ENCODE peak calls at places on chromosomes 11 and 22, in five cellular contexts. O is activated naive CD8-positive, alpha-beta T cell treated with anti-CD3 and anti-CD28 coated beads, Interleukin-2, amount 50 U/mL, for 16 hours; N is CD4-positive, CD25-positive, alpha-beta regulatory T cell; S is heart left ventricle; D is globus pallidus. M is an unnamed sample.

GRCh38 chr22:28268176-28268575 is 349.1 kb upstream of the PITPNB start:
- DNase-seq in D (peak; percentile 11), N (no peak), S (no peak), O (no peak), M (no peak)

GRCh38 chr11:84906995-84907394 is 720.1 kb downstream of the DLG2 start:
- DNase-seq in O (no peak), D (no peak), N (no peak), S (no peak), M (no peak)

GRCh38 chr11:66970808-66971442 is 4.2 kb upstream of the C11orf86 start:
- DNase-seq in O (no peak), S (no peak), N (no peak), D (no peak), M (no peak)

GRCh38 chr11:110173775-110174644 is 80.8 kb downstream of the ZC3H12C start:
- DNase-seq in N (peak; percentile 34), O (peak; percentile 13), D (peak; percentile 66), S (peak; percentile 60), M (no peak)

GRCh38 chr11:81165164-81165563 is 1568.5 kb downstream of the FAM181B start:
- DNase-seq in N (no peak), O (no peak), D (no peak), S (no peak), M (no peak)

GRCh38 chr11:76669901-76670474 is 559 bp downstream of the LRRC32 start:
- DNase-seq in O (no peak), N (no peak), S (peak; percentile 50), D (no peak), M (no peak)

GRCh38 chr22:29457730-29458129 is 19.3 kb downstream of the RFPL1 start:
- DNase-seq in S (no peak), N (no peak), O (no peak), D (no peak), M (no peak)

GRCh38 chr11:134068829-134069425 is at the start of gene JAM3:
- DNase-seq in S (peak; percentile 97), D (peak; percentile 94), O (peak; percentile 93), N (peak; percentile 89), M (peak; percentile 95)

GRCh38 chr22:37430941-37431340 is 3.7 kb upstream of the ELFN2 start:
- DNase-seq in N (no peak), S (no peak), D (no peak), O (no peak), M (no peak)

GRCh38 chr11:9092846-9093778 is 1.7 kb upstream of the SCUBE2 start:
- DNase-seq in N (no peak), O (no peak), D (no peak), S (no peak), M (no peak)

GRCh38 chr11:102784380-102784779 is 4.0 kb upstream of the MMP10 start:
- DNase-seq in N (no peak), S (no peak), D (no peak), O (no peak), M (no peak)

GRCh38 chr11:47234669-47235075 is 13.9 kb downstream of the ACP2 start:
- DNase-seq in O (no peak), D (no peak), N (peak; percentile 17), S (peak; percentile 59), M (peak; percentile 40)